ENCODE peak calls at places on chromosomes 3 and 15, in six cellular contexts. One of them, this sample, is unnamed.

GRCh38 chr3:38457111-38458003 is 3.7 kb downstream of the ACVR2B start:
- DNase-seq in smooth muscle cell of the brain vasculature: no peak
- DNase-seq in lower lobe of right lung: no peak
- DNase-seq in stimulated activated CD4-positive, alpha-beta T cell treated with anti-CD3 and anti-CD28 coated beads, Interleukin-4, amount 100 ng/mL, for 1 hour: no peak
- DNase-seq in neural crest cell: no peak
- DNase-seq in T-cell: no peak
- DNase-seq in this sample: no peak

GRCh38 chr3:143240921-143241320 is 121.3 kb downstream of the CHST2 start:
- DNase-seq in smooth muscle cell of the brain vasculature: no peak
- DNase-seq in lower lobe of right lung: no peak
- DNase-seq in stimulated activated CD4-positive, alpha-beta T cell treated with anti-CD3 and anti-CD28 coated beads, Interleukin-4, amount 100 ng/mL, for 1 hour: no peak
- DNase-seq in neural crest cell: no peak
- DNase-seq in T-cell: no peak
- DNase-seq in this sample: no peak

GRCh38 chr15:55398243-55398642 is 9.9 kb downstream of the CCPG1 start:
- DNase-seq in smooth muscle cell of the brain vasculature: no peak
- DNase-seq in lower lobe of right lung: no peak
- DNase-seq in stimulated activated CD4-positive, alpha-beta T cell treated with anti-CD3 and anti-CD28 coated beads, Interleukin-4, amount 100 ng/mL, for 1 hour: no peak
- DNase-seq in neural crest cell: no peak
- DNase-seq in T-cell: no peak
- DNase-seq in this sample: no peak

GRCh38 chr15:87662575-87662974 is 594.0 kb downstream of the NTRK3 start:
- DNase-seq in smooth muscle cell of the brain vasculature: no peak
- DNase-seq in lower lobe of right lung: no peak
- DNase-seq in stimulated activated CD4-positive, alpha-beta T cell treated with anti-CD3 and anti-CD28 coated beads, Interleukin-4, amount 100 ng/mL, for 1 hour: no peak
- DNase-seq in neural crest cell: no peak
- DNase-seq in T-cell: no peak
- DNase-seq in this sample: no peak

GRCh38 chr15:85403745-85404144 is 23.3 kb downstream of the AKAP13 start:
- DNase-seq in smooth muscle cell of the brain vasculature: no peak
- DNase-seq in lower lobe of right lung: no peak
- DNase-seq in stimulated activated CD4-positive, alpha-beta T cell treated with anti-CD3 and anti-CD28 coated beads, Interleukin-4, amount 100 ng/mL, for 1 hour: no peak
- DNase-seq in neural crest cell: no peak
- DNase-seq in T-cell: no peak
- DNase-seq in this sample: no peak

GRCh38 chr3:52873433-52874159 is 23.8 kb downstream of the STIMATE start:
- DNase-seq in smooth muscle cell of the brain vasculature: no peak
- DNase-seq in lower lobe of right lung: no peak
- DNase-seq in stimulated activated CD4-positive, alpha-beta T cell treated with anti-CD3 and anti-CD28 coated beads, Interleukin-4, amount 100 ng/mL, for 1 hour: no peak
- DNase-seq in neural crest cell: no peak
- DNase-seq in T-cell: no peak
- DNase-seq in this sample: no peak

GRCh38 chr15:66188464-66188863 is 65.1 kb downstream of the MEGF11 start:
- DNase-seq in smooth muscle cell of the brain vasculature: no peak
- DNase-seq in lower lobe of right lung: no peak
- DNase-seq in stimulated activated CD4-positive, alpha-beta T cell treated with anti-CD3 and anti-CD28 coated beads, Interleukin-4, amount 100 ng/mL, for 1 hour: no peak
- DNase-seq in neural crest cell: no peak
- DNase-seq in T-cell: no peak
- DNase-seq in this sample: no peak

GRCh38 chr15:101810905-101811304 is 1.1 kb upstream of the OR4F15 start:
- DNase-seq in smooth muscle cell of the brain vasculature: no peak
- DNase-seq in lower lobe of right lung: no peak
- DNase-seq in stimulated activated CD4-positive, alpha-beta T cell treated with anti-CD3 and anti-CD28 coated beads, Interleukin-4, amount 100 ng/mL, for 1 hour: no peak
- DNase-seq in neural crest cell: no peak
- DNase-seq in T-cell: no peak
- DNase-seq in this sample: no peak

GRCh38 chr15:39594056-39594763 is 13.3 kb downstream of the THBS1 start:
- DNase-seq in smooth muscle cell of the brain vasculature: no peak
- DNase-seq in lower lobe of right lung: no peak
- DNase-seq in stimulated activated CD4-positive, alpha-beta T cell treated with anti-CD3 and anti-CD28 coated beads, Interleukin-4, amount 100 ng/mL, for 1 hour: no peak
- DNase-seq in neural crest cell: no peak
- DNase-seq in T-cell: no peak
- DNase-seq in this sample: peak; percentile 11

GRCh38 chr3:71061581-71061980 is 521.9 kb downstream of the FOXP1 start:
- DNase-seq in smooth muscle cell of the brain vasculature: no peak
- DNase-seq in lower lobe of right lung: no peak
- DNase-seq in stimulated activated CD4-positive, alpha-beta T cell treated with anti-CD3 and anti-CD28 coated beads, Interleukin-4, amount 100 ng/mL, for 1 hour: no peak
- DNase-seq in neural crest cell: no peak
- DNase-seq in T-cell: no peak
- DNase-seq in this sample: no peak

GRCh38 chr15:99635794-99636193 is 70.0 kb downstream of the MEF2A start:
- DNase-seq in smooth muscle cell of the brain vasculature: no peak
- DNase-seq in lower lobe of right lung: no peak
- DNase-seq in stimulated activated CD4-positive, alpha-beta T cell treated with anti-CD3 and anti-CD28 coated beads, Interleukin-4, amount 100 ng/mL, for 1 hour: no peak
- DNase-seq in neural crest cell: no peak
- DNase-seq in T-cell: no peak
- DNase-seq in this sample: no peak

GRCh38 chr15:55277116-55277564 is 12.5 kb downstream of the RAB27A start:
- DNase-seq in smooth muscle cell of the brain vasculature: no peak
- DNase-seq in lower lobe of right lung: no peak
- DNase-seq in stimulated activated CD4-positive, alpha-beta T cell treated with anti-CD3 and anti-CD28 coated beads, Interleukin-4, amount 100 ng/mL, for 1 hour: no peak
- DNase-seq in neural crest cell: no peak
- DNase-seq in T-cell: peak; percentile 36
- DNase-seq in this sample: no peak

GRCh38 chr3:12991861-12992281 is 81.4 kb downstream of the IQSEC1 start:
- DNase-seq in smooth muscle cell of the brain vasculature: no peak
- DNase-seq in lower lobe of right lung: no peak
- DNase-seq in stimulated activated CD4-positive, alpha-beta T cell treated with anti-CD3 and anti-CD28 coated beads, Interleukin-4, amount 100 ng/mL, for 1 hour: no peak
- DNase-seq in neural crest cell: no peak
- DNase-seq in T-cell: no peak
- DNase-seq in this sample: no peak

GRCh38 chr3:194779729-194780224 is 94.1 kb downstream of the FAM43A start:
- DNase-seq in smooth muscle cell of the brain vasculature: no peak
- DNase-seq in lower lobe of right lung: no peak
- DNase-seq in stimulated activated CD4-positive, alpha-beta T cell treated with anti-CD3 and anti-CD28 coated beads, Interleukin-4, amount 100 ng/mL, for 1 hour: no peak
- DNase-seq in neural crest cell: no peak
- DNase-seq in T-cell: no peak
- DNase-seq in this sample: no peak

GRCh38 chr3:177451940-177452484 is 254.7 kb upstream of the TBL1XR1 start:
- DNase-seq in smooth muscle cell of the brain vasculature: no peak
- DNase-seq in lower lobe of right lung: no peak
- DNase-seq in stimulated activated CD4-positive, alpha-beta T cell treated with anti-CD3 and anti-CD28 coated beads, Interleukin-4, amount 100 ng/mL, for 1 hour: no peak
- DNase-seq in neural crest cell: no peak
- DNase-seq in T-cell: no peak
- DNase-seq in this sample: peak; percentile 52

GRCh38 chr3:152474585-152474984 is 205.9 kb downstream of the MBNL1 start:
- DNase-seq in smooth muscle cell of the brain vasculature: peak; percentile 45
- DNase-seq in lower lobe of right lung: no peak
- DNase-seq in stimulated activated CD4-positive, alpha-beta T cell treated with anti-CD3 and anti-CD28 coated beads, Interleukin-4, amount 100 ng/mL, for 1 hour: no peak
- DNase-seq in neural crest cell: no peak
- DNase-seq in T-cell: no peak
- DNase-seq in this sample: no peak

GRCh38 chr3:46078712-46079400 is 51.6 kb upstream of the XCR1 start:
- DNase-seq in smooth muscle cell of the brain vasculature: peak; percentile 89
- DNase-seq in lower lobe of right lung: peak; percentile 81
- DNase-seq in stimulated activated CD4-positive, alpha-beta T cell treated with anti-CD3 and anti-CD28 coated beads, Interleukin-4, amount 100 ng/mL, for 1 hour: peak; percentile 84
- DNase-seq in neural crest cell: peak; percentile 91
- DNase-seq in T-cell: peak; percentile 86
- DNase-seq in this sample: peak; percentile 75

GRCh38 chr3:135258916-135259315 is 463.9 kb downstream of the EPHB1 start:
- DNase-seq in smooth muscle cell of the brain vasculature: no peak
- DNase-seq in lower lobe of right lung: no peak
- DNase-seq in stimulated activated CD4-positive, alpha-beta T cell treated with anti-CD3 and anti-CD28 coated beads, Interleukin-4, amount 100 ng/mL, for 1 hour: no peak
- DNase-seq in neural crest cell: no peak
- DNase-seq in T-cell: no peak
- DNase-seq in this sample: no peak